ENCODE peak calls at places on chromosomes 12 and 14, in five cellular contexts. One of them, this sample, is unnamed.

GRCh38 chr12:124687695-124688301 is 120.4 kb upstream of the NCOR2 start:
- DNase-seq in D721Med: no peak
- DNase-seq in dorsolateral prefrontal cortex: no peak
- DNase-seq in stimulated activated CD4-positive, alpha-beta T cell treated with anti-CD3 and anti-CD28 coated beads, Interleukin-4, amount 100 ng/mL, for 48 hours: no peak
- DNase-seq in NCI-H1417: peak; percentile 46
- DNase-seq in this sample: no peak

GRCh38 chr12:120583478-120584030 is 2.4 kb upstream of the POP5 start:
- DNase-seq in D721Med: no peak
- DNase-seq in dorsolateral prefrontal cortex: peak; percentile 65
- DNase-seq in NCI-H1417: peak; percentile 81
- DNase-seq in stimulated activated CD4-positive, alpha-beta T cell treated with anti-CD3 and anti-CD28 coated beads, Interleukin-4, amount 100 ng/mL, for 48 hours: peak; percentile 89
- DNase-seq in this sample: peak; percentile 80

GRCh38 chr14:40340708-40341107 is 908.5 kb upstream of the FBXO33 start:
- DNase-seq in D721Med: no peak
- DNase-seq in stimulated activated CD4-positive, alpha-beta T cell treated with anti-CD3 and anti-CD28 coated beads, Interleukin-4, amount 100 ng/mL, for 48 hours: no peak
- DNase-seq in NCI-H1417: no peak
- DNase-seq in dorsolateral prefrontal cortex: no peak
- DNase-seq in this sample: no peak

GRCh38 chr12:49059063-49059384 is 1.6 kb downstream of the KMT2D start:
- DNase-seq in stimulated activated CD4-positive, alpha-beta T cell treated with anti-CD3 and anti-CD28 coated beads, Interleukin-4, amount 100 ng/mL, for 48 hours: no peak
- DNase-seq in D721Med: no peak
- DNase-seq in NCI-H1417: no peak
- DNase-seq in dorsolateral prefrontal cortex: no peak
- DNase-seq in this sample: no peak

GRCh38 chr14:35244542-35244941 is 47.6 kb upstream of the PSMA6 start:
- DNase-seq in stimulated activated CD4-positive, alpha-beta T cell treated with anti-CD3 and anti-CD28 coated beads, Interleukin-4, amount 100 ng/mL, for 48 hours: no peak
- DNase-seq in NCI-H1417: no peak
- DNase-seq in dorsolateral prefrontal cortex: no peak
- DNase-seq in D721Med: no peak
- DNase-seq in this sample: no peak

GRCh38 chr12:50825372-50825838 is 17.3 kb upstream of the TMPRSS12 start:
- DNase-seq in dorsolateral prefrontal cortex: no peak
- DNase-seq in D721Med: no peak
- DNase-seq in NCI-H1417: peak; percentile 71
- DNase-seq in stimulated activated CD4-positive, alpha-beta T cell treated with anti-CD3 and anti-CD28 coated beads, Interleukin-4, amount 100 ng/mL, for 48 hours: no peak
- DNase-seq in this sample: no peak

GRCh38 chr12:108731866-108732461 is 646 bp upstream of the CORO1C start:
- DNase-seq in dorsolateral prefrontal cortex: peak; percentile 97
- DNase-seq in stimulated activated CD4-positive, alpha-beta T cell treated with anti-CD3 and anti-CD28 coated beads, Interleukin-4, amount 100 ng/mL, for 48 hours: peak; percentile 99
- DNase-seq in D721Med: peak; percentile 76
- DNase-seq in NCI-H1417: peak; percentile 99
- DNase-seq in this sample: peak; percentile 100

GRCh38 chr14:58572092-58572853 is 65.5 kb upstream of the DACT1 start:
- DNase-seq in NCI-H1417: no peak
- DNase-seq in dorsolateral prefrontal cortex: no peak
- DNase-seq in D721Med: no peak
- DNase-seq in stimulated activated CD4-positive, alpha-beta T cell treated with anti-CD3 and anti-CD28 coated beads, Interleukin-4, amount 100 ng/mL, for 48 hours: peak; percentile 41
- DNase-seq in this sample: no peak

GRCh38 chr12:51980051-51980808 is 26.5 kb upstream of the TAMALIN start:
- DNase-seq in dorsolateral prefrontal cortex: peak; percentile 56
- DNase-seq in D721Med: peak; percentile 86
- DNase-seq in stimulated activated CD4-positive, alpha-beta T cell treated with anti-CD3 and anti-CD28 coated beads, Interleukin-4, amount 100 ng/mL, for 48 hours: peak; percentile 34
- DNase-seq in NCI-H1417: peak; percentile 81
- DNase-seq in this sample: peak; percentile 83

GRCh38 chr14:53409289-53409688 is 256.2 kb upstream of the DDHD1 start:
- DNase-seq in D721Med: no peak
- DNase-seq in NCI-H1417: no peak
- DNase-seq in dorsolateral prefrontal cortex: no peak
- DNase-seq in stimulated activated CD4-positive, alpha-beta T cell treated with anti-CD3 and anti-CD28 coated beads, Interleukin-4, amount 100 ng/mL, for 48 hours: no peak
- DNase-seq in this sample: no peak

GRCh38 chr12:123990512-123990911 is 17.5 kb downstream of the ZNF664 start:
- DNase-seq in NCI-H1417: no peak
- DNase-seq in dorsolateral prefrontal cortex: no peak
- DNase-seq in stimulated activated CD4-positive, alpha-beta T cell treated with anti-CD3 and anti-CD28 coated beads, Interleukin-4, amount 100 ng/mL, for 48 hours: no peak
- DNase-seq in D721Med: no peak
- DNase-seq in this sample: no peak

GRCh38 chr12:7113389-7113871 is 4.4 kb upstream of the C1RL start:
- DNase-seq in dorsolateral prefrontal cortex: no peak
- DNase-seq in D721Med: no peak
- DNase-seq in stimulated activated CD4-positive, alpha-beta T cell treated with anti-CD3 and anti-CD28 coated beads, Interleukin-4, amount 100 ng/mL, for 48 hours: no peak
- DNase-seq in NCI-H1417: peak; percentile 62
- DNase-seq in this sample: no peak

GRCh38 chr14:105526781-105527380 is 498 bp downstream of the TMEM121 start:
- DNase-seq in stimulated activated CD4-positive, alpha-beta T cell treated with anti-CD3 and anti-CD28 coated beads, Interleukin-4, amount 100 ng/mL, for 48 hours: no peak
- DNase-seq in D721Med: no peak
- DNase-seq in dorsolateral prefrontal cortex: no peak
- DNase-seq in NCI-H1417: peak; percentile 34
- DNase-seq in this sample: no peak

GRCh38 chr14:62957562-62957961 is 87.7 kb downstream of the KCNH5 start:
- DNase-seq in NCI-H1417: no peak
- DNase-seq in D721Med: no peak
- DNase-seq in dorsolateral prefrontal cortex: no peak
- DNase-seq in stimulated activated CD4-positive, alpha-beta T cell treated with anti-CD3 and anti-CD28 coated beads, Interleukin-4, amount 100 ng/mL, for 48 hours: no peak
- DNase-seq in this sample: no peak

GRCh38 chr12:2287151-2287550 is 234.4 kb downstream of the CACNA1C start:
- DNase-seq in NCI-H1417: no peak
- DNase-seq in stimulated activated CD4-positive, alpha-beta T cell treated with anti-CD3 and anti-CD28 coated beads, Interleukin-4, amount 100 ng/mL, for 48 hours: no peak
- DNase-seq in dorsolateral prefrontal cortex: no peak
- DNase-seq in D721Med: no peak
- DNase-seq in this sample: no peak

GRCh38 chr14:31206536-31207286 is 882 bp downstream of the HECTD1 start:
- DNase-seq in NCI-H1417: peak; percentile 87
- DNase-seq in D721Med: no peak
- DNase-seq in dorsolateral prefrontal cortex: no peak
- DNase-seq in stimulated activated CD4-positive, alpha-beta T cell treated with anti-CD3 and anti-CD28 coated beads, Interleukin-4, amount 100 ng/mL, for 48 hours: peak; percentile 50
- DNase-seq in this sample: peak; percentile 57

GRCh38 chr12:70733385-70733784 is 96.2 kb upstream of the PTPRB start:
- DNase-seq in dorsolateral prefrontal cortex: no peak
- DNase-seq in D721Med: peak; percentile 17
- DNase-seq in NCI-H1417: peak; percentile 89
- DNase-seq in stimulated activated CD4-positive, alpha-beta T cell treated with anti-CD3 and anti-CD28 coated beads, Interleukin-4, amount 100 ng/mL, for 48 hours: no peak
- DNase-seq in this sample: no peak

GRCh38 chr12:67650528-67651379 is 2.2 kb downstream of the DYRK2 start:
- DNase-seq in stimulated activated CD4-positive, alpha-beta T cell treated with anti-CD3 and anti-CD28 coated beads, Interleukin-4, amount 100 ng/mL, for 48 hours: no peak
- DNase-seq in D721Med: no peak
- DNase-seq in dorsolateral prefrontal cortex: no peak
- DNase-seq in NCI-H1417: peak; percentile 54
- DNase-seq in this sample: no peak

GRCh38 chr14:45253070-45253753 is at the start of gene MIS18BP1:
- DNase-seq in D721Med: peak; percentile 60
- DNase-seq in stimulated activated CD4-positive, alpha-beta T cell treated with anti-CD3 and anti-CD28 coated beads, Interleukin-4, amount 100 ng/mL, for 48 hours: peak; percentile 83
- DNase-seq in NCI-H1417: peak; percentile 95
- DNase-seq in dorsolateral prefrontal cortex: peak; percentile 85
- DNase-seq in this sample: peak; percentile 98

GRCh38 chr12:109222496-109222895 is 86.6 kb downstream of the FOXN4 start:
- DNase-seq in dorsolateral prefrontal cortex: no peak
- DNase-seq in NCI-H1417: no peak
- DNase-seq in stimulated activated CD4-positive, alpha-beta T cell treated with anti-CD3 and anti-CD28 coated beads, Interleukin-4, amount 100 ng/mL, for 48 hours: no peak
- DNase-seq in D721Med: no peak
- DNase-seq in this sample: no peak

GRCh38 chr14:55553791-55554190 is 26.2 kb upstream of the KTN1 start:
- DNase-seq in D721Med: no peak
- DNase-seq in dorsolateral prefrontal cortex: no peak
- DNase-seq in stimulated activated CD4-positive, alpha-beta T cell treated with anti-CD3 and anti-CD28 coated beads, Interleukin-4, amount 100 ng/mL, for 48 hours: no peak
- DNase-seq in NCI-H1417: no peak
- DNase-seq in this sample: no peak

GRCh38 chr12:67534671-67535070 is 113.9 kb upstream of the DYRK2 start:
- DNase-seq in stimulated activated CD4-positive, alpha-beta T cell treated with anti-CD3 and anti-CD28 coated beads, Interleukin-4, amount 100 ng/mL, for 48 hours: no peak
- DNase-seq in D721Med: no peak
- DNase-seq in NCI-H1417: no peak
- DNase-seq in dorsolateral prefrontal cortex: no peak
- DNase-seq in this sample: no peak

GRCh38 chr12:104494137-104494815 is 37.5 kb downstream of the CHST11 start:
- DNase-seq in D721Med: no peak
- DNase-seq in stimulated activated CD4-positive, alpha-beta T cell treated with anti-CD3 and anti-CD28 coated beads, Interleukin-4, amount 100 ng/mL, for 48 hours: peak; percentile 51
- DNase-seq in NCI-H1417: no peak
- DNase-seq in dorsolateral prefrontal cortex: no peak
- DNase-seq in this sample: peak; percentile 51

GRCh38 chr12:96303656-96304055 is 96.6 kb downstream of the CDK17 start:
- DNase-seq in stimulated activated CD4-positive, alpha-beta T cell treated with anti-CD3 and anti-CD28 coated beads, Interleukin-4, amount 100 ng/mL, for 48 hours: no peak
- DNase-seq in D721Med: no peak
- DNase-seq in NCI-H1417: peak; percentile 34
- DNase-seq in dorsolateral prefrontal cortex: no peak
- DNase-seq in this sample: no peak

GRCh38 chr14:47442206-47442605 is 233.2 kb downstream of the MDGA2 start:
- DNase-seq in dorsolateral prefrontal cortex: no peak
- DNase-seq in D721Med: no peak
- DNase-seq in NCI-H1417: peak; percentile 57
- DNase-seq in stimulated activated CD4-positive, alpha-beta T cell treated with anti-CD3 and anti-CD28 coated beads, Interleukin-4, amount 100 ng/mL, for 48 hours: no peak
- DNase-seq in this sample: no peak

GRCh38 chr14:32545858-32546210 is 216.7 kb downstream of the AKAP6 start:
- DNase-seq in NCI-H1417: no peak
- DNase-seq in D721Med: no peak
- DNase-seq in stimulated activated CD4-positive, alpha-beta T cell treated with anti-CD3 and anti-CD28 coated beads, Interleukin-4, amount 100 ng/mL, for 48 hours: no peak
- DNase-seq in dorsolateral prefrontal cortex: no peak
- DNase-seq in this sample: no peak

GRCh38 chr14:74945261-74945851 is 10.0 kb downstream of the PGF start:
- DNase-seq in dorsolateral prefrontal cortex: no peak
- DNase-seq in NCI-H1417: peak; percentile 42
- DNase-seq in D721Med: no peak
- DNase-seq in stimulated activated CD4-positive, alpha-beta T cell treated with anti-CD3 and anti-CD28 coated beads, Interleukin-4, amount 100 ng/mL, for 48 hours: peak; percentile 28
- DNase-seq in this sample: no peak

GRCh38 chr14:74605531-74606223 is 6.4 kb downstream of the LTBP2 start:
- DNase-seq in dorsolateral prefrontal cortex: no peak
- DNase-seq in D721Med: no peak
- DNase-seq in NCI-H1417: no peak
- DNase-seq in stimulated activated CD4-positive, alpha-beta T cell treated with anti-CD3 and anti-CD28 coated beads, Interleukin-4, amount 100 ng/mL, for 48 hours: no peak
- DNase-seq in this sample: no peak

GRCh38 chr12:31118347-31118830 is 44.7 kb downstream of the DDX11 start:
- DNase-seq in dorsolateral prefrontal cortex: no peak
- DNase-seq in NCI-H1417: peak; percentile 69
- DNase-seq in stimulated activated CD4-positive, alpha-beta T cell treated with anti-CD3 and anti-CD28 coated beads, Interleukin-4, amount 100 ng/mL, for 48 hours: no peak
- DNase-seq in D721Med: peak; percentile 54
- DNase-seq in this sample: no peak

GRCh38 chr14:77276295-77276935 is 5.4 kb upstream of the NGB start:
- DNase-seq in stimulated activated CD4-positive, alpha-beta T cell treated with anti-CD3 and anti-CD28 coated beads, Interleukin-4, amount 100 ng/mL, for 48 hours: no peak
- DNase-seq in D721Med: no peak
- DNase-seq in dorsolateral prefrontal cortex: no peak
- DNase-seq in NCI-H1417: no peak
- DNase-seq in this sample: no peak

GRCh38 chr12:51122844-51123243 is 39.4 kb upstream of the CSRNP2 start:
- DNase-seq in dorsolateral prefrontal cortex: no peak
- DNase-seq in stimulated activated CD4-positive, alpha-beta T cell treated with anti-CD3 and anti-CD28 coated beads, Interleukin-4, amount 100 ng/mL, for 48 hours: no peak
- DNase-seq in NCI-H1417: no peak
- DNase-seq in D721Med: no peak
- DNase-seq in this sample: no peak

GRCh38 chr12:30908389-30909087 is 18.0 kb upstream of the TSPAN11 start:
- DNase-seq in NCI-H1417: no peak
- DNase-seq in dorsolateral prefrontal cortex: no peak
- DNase-seq in stimulated activated CD4-positive, alpha-beta T cell treated with anti-CD3 and anti-CD28 coated beads, Interleukin-4, amount 100 ng/mL, for 48 hours: no peak
- DNase-seq in D721Med: no peak
- DNase-seq in this sample: no peak

GRCh38 chr12:126558810-126559209 is 1493.6 kb downstream of the AACS start:
- DNase-seq in D721Med: no peak
- DNase-seq in dorsolateral prefrontal cortex: no peak
- DNase-seq in stimulated activated CD4-positive, alpha-beta T cell treated with anti-CD3 and anti-CD28 coated beads, Interleukin-4, amount 100 ng/mL, for 48 hours: no peak
- DNase-seq in NCI-H1417: no peak
- DNase-seq in this sample: no peak

This sample was measured in lower lobe of right lung.